ENCODE peak calls at places on chromosomes 2 and 18, in four cellular contexts. B, M, R and E are unnamed samples. For H3K4me1, the result is how much of the 10 kb centered on the place peaks cover.

GRCh38 chr2:41595235-41595634 is 452.6 kb upstream of the PKDCC start:
- DNase-seq in B (no peak), M (no peak), R (no peak), E (no peak)

GRCh38 chr2:216590780-216591179 is 42.4 kb upstream of the IGFBP2 start:
- DNase-seq in B (peak), M (no peak), R (peak), E (no peak)

GRCh38 chr2:187590175-187590574 is 35.9 kb upstream of the TFPI start:
- DNase-seq in B (no peak), M (no peak), R (no peak), E (no peak)

GRCh38 chr2:178523596-178524134 is 43.4 kb downstream of the PLEKHA3 start:
- DNase-seq in B (no peak), M (no peak), R (no peak), E (no peak)

GRCh38 chr2:11362781-11363099 is 18.3 kb upstream of the ROCK2 start:
- DNase-seq in B (no peak), M (no peak), R (no peak), E (no peak)

GRCh38 chr2:179428659-179429058 is 164.0 kb upstream of the SESTD1 start:
- DNase-seq in B (no peak), M (no peak), R (no peak), E (no peak)

GRCh38 chr2:240635998-240636547 is 10.8 kb downstream of the GPR35 start:
- DNase-seq in B (no peak), M (no peak), R (no peak), E (peak)

GRCh38 chr2:200454839-200455801 is 54.7 kb downstream of the KCTD18 start:
- DNase-seq in B (no peak), M (peak), R (no peak), E (no peak)

GRCh38 chr18:58993260-58993659 is 128.6 kb downstream of the ZNF532 start:
- DNase-seq in B (no peak), M (no peak), R (no peak), E (no peak)

GRCh38 chr2:37090019-37090477 is 5.7 kb downstream of the GPATCH11 start:
- DNase-seq in B (no peak), M (no peak), R (no peak), E (no peak)

GRCh38 chr2:27049422-27050280 is 1.8 kb upstream of the AGBL5 start:
- DNase-seq in B (peak), M (no peak), R (peak), E (peak)

GRCh38 chr2:84649487-84650142 is 133.3 kb downstream of the DNAH6 start:
- DNase-seq in B (no peak), M (no peak), R (no peak), E (no peak)

GRCh38 chr18:74141638-74142037 is 6.0 kb downstream of the FBXO15 start:
- DNase-seq in B (no peak), M (no peak), R (no peak), E (no peak)

GRCh38 chr2:240712121-240712520 is 20.5 kb downstream of the AQP12A start:
- DNase-seq in B (no peak), M (no peak), R (no peak), E (no peak)

GRCh38 chr2:69565431-69565839 is 78.1 kb downstream of the AAK1 start:
- DNase-seq in B (peak), M (no peak), R (no peak), E (peak)

GRCh38 chr2:17166506-17166905 is 351.7 kb downstream of the RAD51AP2 start:
- DNase-seq in B (no peak), M (peak), R (no peak), E (no peak)

GRCh38 chr2:74587664-74588277 is 33.3 kb downstream of the DOK1 start:
- DNase-seq in B (peak), M (peak), R (peak), E (no peak)

GRCh38 chr2:201273330-201273983 is 13.1 kb downstream of the CASP8 start:
- DNase-seq in B (no peak), M (no peak), R (no peak), E (no peak)

GRCh38 chr2:229719926-229720652 is 5.7 kb upstream of the DNER start:
- DNase-seq in B (no peak), M (no peak), R (no peak), E (no peak)

GRCh38 chr18:73948497-73948896 is 199.1 kb downstream of the FBXO15 start:
- DNase-seq in B (no peak), M (no peak), R (no peak), E (no peak)

GRCh38 chr18:79631096-79631507 is 48.5 kb upstream of the CTDP1 start:
- DNase-seq in B (no peak), M (no peak), R (peak), E (no peak)

GRCh38 chr2:169711751-169712509 is 17.7 kb downstream of the PHOSPHO2 start:
- DNase-seq in B (no peak), M (no peak), R (no peak), E (no peak)

GRCh38 chr18:45014047-45014501 is 333.4 kb downstream of the SETBP1 start:
- DNase-seq in B (peak), M (peak), R (peak), E (no peak)

GRCh38 chr18:61988100-61988499 is 95.3 kb upstream of the RNF152 start:
- DNase-seq in B (no peak), M (no peak), R (no peak), E (no peak)

GRCh38 chr2:111896007-111896406 is 2.4 kb upstream of the MERTK start:
- DNase-seq in B (peak), M (no peak), R (no peak), E (no peak)

GRCh38 chr2:52405958-52406357 is 1361.6 kb upstream of the CHAC2 start:
- DNase-seq in B (no peak), M (no peak), R (no peak), E (no peak)

GRCh38 chr2:27566628-27567027 is 16.2 kb upstream of the ZNF512 start:
- DNase-seq in B (no peak), M (no peak), R (no peak), E (no peak)

GRCh38 chr2:16900405-16901025 is 234.9 kb upstream of the CYRIA start:
- DNase-seq in B (no peak), M (no peak), R (no peak), E (no peak)

GRCh38 chr2:1203772-1204171 is 209.5 kb upstream of the TPO start:
- DNase-seq in B (no peak), M (no peak), R (no peak), E (no peak)

GRCh38 chr18:43312891-43313290 is 35.6 kb upstream of the SYT4 start:
- DNase-seq in B (no peak), M (no peak), R (no peak), E (no peak)

GRCh38 chr18:58136865-58137264 is 92.8 kb downstream of the NEDD4L start:
- DNase-seq in B (no peak), M (no peak), R (no peak), E (no peak)

GRCh38 chr2:128371248-128371630 is 52.6 kb upstream of the HS6ST1 start:
- DNase-seq in B (no peak), M (no peak), R (no peak), E (peak)

GRCh38 chr2:105261061-105261460 is 19.5 kb downstream of the GPR45 start:
- DNase-seq in B (no peak), M (no peak), R (no peak), E (no peak)

GRCh38 chr18:36850527-36851201 is 21.7 kb downstream of the KIAA1328 start:
- DNase-seq in B (no peak), M (peak), R (no peak), E (no peak)

GRCh38 chr2:150625300-150625699 is 137.8 kb upstream of the RND3 start:
- DNase-seq in B (no peak), M (peak), R (no peak), E (no peak)
- H3K4me1 ChIP-seq in B (under half), M (under half), R (under half), E (under half)

GRCh38 chr2:46847185-46847710 is 68.4 kb downstream of the MCFD2 start:
- DNase-seq in B (peak), M (peak), R (peak), E (peak)
- H3K4me1 ChIP-seq in B (under half), M (under half), R (under half), E (half or more)

DNA sequence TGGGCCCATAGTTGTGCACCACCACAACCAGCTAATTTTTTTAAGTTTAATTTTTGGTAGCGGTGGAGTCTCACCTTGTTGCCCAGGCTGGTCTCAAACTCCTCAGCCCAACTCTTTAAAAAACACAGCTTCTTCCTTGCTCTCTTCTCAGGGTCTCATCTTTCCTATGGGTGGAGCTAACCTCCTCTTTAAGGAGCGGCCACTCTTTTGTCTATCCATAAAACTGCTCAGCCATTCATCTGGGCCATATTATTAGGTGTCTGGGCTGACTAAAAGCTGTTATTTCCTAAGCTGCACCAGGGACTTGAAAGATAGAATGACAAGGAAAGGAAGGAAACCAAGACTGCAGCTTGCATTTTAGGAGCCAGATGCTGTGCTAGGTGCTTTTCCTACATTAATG is 35.7 kb upstream of the THOC1 start:
- DNase-seq in B (no peak), M (no peak), R (no peak), E (no peak)
- H3K4me1 ChIP-seq in B (under half), M (under half), R (under half), E (under half)

GRCh38 chr2:207166039-207166348 is 246 bp upstream of the KLF7 start:
- DNase-seq in B (peak), M (peak), R (peak), E (peak)
- H3K4me1 ChIP-seq in B (under half), M (under half), R (under half), E (under half)

DNA sequence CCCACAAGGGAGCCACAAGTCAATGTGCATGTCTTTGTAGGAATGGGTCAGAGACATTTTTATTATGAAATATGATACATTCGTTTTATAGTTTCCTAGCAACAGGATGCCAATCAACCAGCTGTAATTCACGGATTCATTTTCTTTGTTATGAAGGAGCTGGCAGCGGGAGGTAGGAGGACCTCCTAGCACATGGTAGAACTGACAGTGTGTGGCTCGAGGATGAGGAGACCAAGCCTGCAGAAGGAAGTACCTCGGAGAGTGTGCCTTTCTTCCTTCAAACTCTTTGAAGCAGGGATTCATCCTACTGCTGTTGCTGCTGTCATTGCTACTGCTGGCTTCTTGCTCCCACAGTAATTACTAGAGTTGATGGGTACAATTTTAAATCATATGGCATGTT is 504.8 kb upstream of the KLHL29 start:
- DNase-seq in B (no peak), M (no peak), R (no peak), E (no peak)
- H3K4me1 ChIP-seq in B (under half), M (under half), R (under half), E (under half)